ENCODE peak calls at places on chromosomes 12 and 14, in nine cellular contexts. I, G, S, A, Z, R, D, C and E are unnamed samples.

GRCh38 chr12:107774349-107775029 is at the start of gene ASCL4:
- DNase-seq in I (no peak), G (no peak), S (no peak), A (no peak), Z (no peak), R (no peak), D (no peak), C (no peak), E (no peak)

GRCh38 chr14:72638021-72638420 is 255.9 kb downstream of the DPF3 start:
- DNase-seq in I (peak; percentile 84), G (peak; percentile 95), S (no peak), A (no peak), Z (no peak), R (peak; percentile 31), D (peak; percentile 19), C (peak; percentile 79), E (no peak)

GRCh38 chr14:100393362-100393761 is 70.2 kb downstream of the SLC25A47 start:
- DNase-seq in I (no peak), G (no peak), S (no peak), A (no peak), Z (no peak), R (no peak), D (no peak), C (no peak), E (no peak)

GRCh38 chr12:90953956-90954421 is 987 bp downstream of the CCER1 start:
- DNase-seq in I (no peak), G (no peak), S (no peak), A (no peak), Z (no peak), R (no peak), D (no peak), C (no peak), E (peak; percentile 68)

GRCh38 chr12:132327351-132328171 is 1.8 kb downstream of the GALNT9 start:
- DNase-seq in I (no peak), G (peak; percentile 82), S (peak; percentile 20), A (no peak), Z (no peak), R (peak; percentile 45), D (peak; percentile 42), C (peak; percentile 89), E (peak; percentile 22)

GRCh38 chr12:127270193-127270592 is 996.8 kb upstream of the TMEM132C start:
- DNase-seq in I (peak; percentile 77), G (peak; percentile 50), S (no peak), A (no peak), Z (no peak), R (no peak), D (no peak), C (peak; percentile 65), E (no peak)

GRCh38 chr14:100419856-100420255 is 96.7 kb downstream of the SLC25A47 start:
- DNase-seq in I (no peak), G (no peak), S (no peak), A (no peak), Z (peak; percentile 35), R (no peak), D (no peak), C (no peak), E (no peak)

GRCh38 chr12:46378530-46378929 is 6.0 kb upstream of the SLC38A2 start:
- DNase-seq in I (no peak), G (no peak), S (no peak), A (no peak), Z (no peak), R (no peak), D (no peak), C (no peak), E (no peak)

GRCh38 chr14:68172664-68173063 is 353.1 kb downstream of the RAD51B start:
- DNase-seq in I (no peak), G (no peak), S (peak; percentile 25), A (no peak), Z (no peak), R (peak; percentile 31), D (peak; percentile 65), C (no peak), E (no peak)

GRCh38 chr12:57430117-57430930 is 519 bp downstream of the R3HDM2 start:
- DNase-seq in I (no peak), G (peak; percentile 34), S (no peak), A (no peak), Z (no peak), R (peak; percentile 66), D (peak; percentile 50), C (peak; percentile 38), E (peak; percentile 50)

GRCh38 chr12:94534761-94535613 is 75.3 kb upstream of the CEP83 start:
- DNase-seq in I (no peak), G (no peak), S (no peak), A (no peak), Z (no peak), R (no peak), D (no peak), C (no peak), E (no peak)

GRCh38 chr12:127399451-127399850 is 867.5 kb upstream of the TMEM132C start:
- DNase-seq in I (peak; percentile 14), G (no peak), S (no peak), A (no peak), Z (no peak), R (no peak), D (no peak), C (no peak), E (no peak)

GRCh38 chr12:54292931-54293241 is 7.9 kb downstream of the NFE2 start:
- DNase-seq in I (no peak), G (no peak), S (no peak), A (no peak), Z (no peak), R (no peak), D (no peak), C (no peak), E (no peak)

GRCh38 chr12:104738371-104738710 is 219.7 kb downstream of the SLC41A2 start:
- DNase-seq in I (no peak), G (no peak), S (no peak), A (no peak), Z (no peak), R (no peak), D (no peak), C (no peak), E (no peak)

GRCh38 chr12:28378749-28379148 is 188.5 kb downstream of the CCDC91 start:
- DNase-seq in I (no peak), G (peak; percentile 57), S (no peak), A (no peak), Z (no peak), R (no peak), D (no peak), C (no peak), E (no peak)

GRCh38 chr12:50188280-50188781 is 21.2 kb upstream of the CERS5 start:
- DNase-seq in I (no peak), G (peak; percentile 67), S (no peak), A (no peak), Z (no peak), R (no peak), D (no peak), C (no peak), E (no peak)

GRCh38 chr14:62743569-62743968 is 301.7 kb downstream of the KCNH5 start:
- DNase-seq in I (no peak), G (no peak), S (no peak), A (no peak), Z (no peak), R (no peak), D (no peak), C (no peak), E (no peak)

GRCh38 chr12:3313655-3314305 is 177.2 kb upstream of the PRMT8 start:
- DNase-seq in I (no peak), G (peak; percentile 20), S (no peak), A (no peak), Z (no peak), R (peak; percentile 20), D (peak; percentile 52), C (no peak), E (peak; percentile 69)

DNA sequence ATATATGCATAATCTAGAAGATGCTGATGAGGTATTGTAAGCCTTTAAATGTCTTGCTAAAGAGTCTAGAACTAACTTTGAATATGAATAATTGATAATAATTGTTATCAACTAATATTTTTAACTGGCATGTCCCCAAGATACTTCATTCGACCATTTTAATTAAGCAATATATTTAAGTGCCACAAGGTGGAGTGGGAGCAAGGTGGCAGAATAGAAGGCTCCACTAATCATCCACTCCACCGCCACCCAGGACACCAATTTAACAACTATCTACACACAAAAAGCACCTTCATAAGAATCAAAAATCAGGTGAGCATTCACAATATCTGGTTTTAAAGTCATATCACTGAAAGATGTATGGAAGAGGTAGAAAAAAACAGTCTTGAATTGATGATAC is 409.6 kb downstream of the SEC23A start:
- DNase-seq in I (no peak), G (no peak), S (no peak), A (no peak), Z (no peak), R (no peak), D (no peak), C (no peak), E (no peak)
- TF ChIP-seq CTCF in I (no peak), G (no peak), S (no peak), A (no peak), Z (no peak), R (no peak), D (no peak), C (no peak), E (no peak)

DNA sequence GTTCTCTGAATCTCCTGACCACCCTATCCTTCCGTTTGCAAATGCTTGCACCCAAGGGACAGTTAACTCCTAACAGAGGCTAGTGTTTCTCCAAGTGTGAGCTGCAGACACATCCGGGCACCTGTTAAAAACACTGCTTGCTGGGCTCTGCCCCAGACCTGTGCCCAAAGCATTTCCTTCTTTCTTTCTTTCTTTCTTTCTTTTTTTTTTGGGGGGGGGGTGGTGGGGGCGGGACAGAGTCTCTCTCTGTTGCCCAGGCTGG is 42.5 kb downstream of the SPRING1 start:
- DNase-seq in I (no peak), G (no peak), S (no peak), A (no peak), Z (no peak), R (no peak), D (no peak), C (no peak), E (no peak)
- H3K27ac ChIP-seq in I (no peak overlapping the region), G (no peak overlapping the region), S (no peak overlapping the region), A (no peak overlapping the region), Z (no peak overlapping the region), R (no peak overlapping the region), D (no peak overlapping the region), C (no peak overlapping the region), E (no peak overlapping the region)

GRCh38 chr12:25934461-25934860 is 24.0 kb upstream of the RASSF8 start:
- DNase-seq in I (no peak), G (no peak), S (no peak), A (no peak), Z (no peak), R (peak; percentile 37), D (no peak), C (no peak), E (no peak)
- TF ChIP-seq POLR2A in I (no peak), G (no peak), S (no peak), A (no peak), Z (no peak), R (no peak), D (no peak), C (no peak), E (no peak)

DNA sequence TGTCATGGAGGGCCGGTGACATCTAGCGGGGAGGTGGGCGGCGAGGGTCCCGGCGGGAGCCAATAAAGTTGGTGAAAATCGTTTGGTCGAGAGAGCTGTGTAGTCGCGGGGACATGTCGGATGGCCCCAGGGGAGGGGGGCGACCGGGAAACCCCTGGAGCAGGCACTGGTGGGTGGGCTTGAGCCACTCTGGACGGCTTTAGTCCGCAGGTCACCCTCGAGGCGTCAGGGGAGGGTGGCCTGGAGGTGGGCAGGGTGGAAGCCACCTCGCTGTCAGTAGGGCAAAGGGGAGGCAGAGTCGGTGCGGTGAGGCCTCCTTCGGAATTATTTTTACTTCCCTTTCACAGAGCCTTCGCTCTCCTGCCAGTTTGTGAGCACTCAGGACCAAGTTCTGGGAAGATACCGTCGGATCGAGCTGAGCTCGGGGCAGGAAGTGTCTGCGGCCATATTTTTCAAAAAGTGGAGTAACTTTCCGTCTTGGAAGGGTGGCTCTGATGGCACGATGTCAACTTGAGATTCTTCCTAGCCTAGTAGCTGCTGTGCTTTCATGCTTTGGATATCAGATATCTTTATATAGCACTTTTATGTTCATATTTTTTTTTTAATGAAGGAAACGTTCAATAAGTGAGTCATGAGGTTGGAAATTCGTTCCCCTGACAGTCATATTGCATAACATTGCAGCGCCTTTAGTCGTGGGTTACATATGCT is 28.2 kb downstream of the WBP11 start:
- DNase-seq in I (peak; percentile 92), G (peak; percentile 65), S (peak; percentile 52), A (no peak), Z (peak; percentile 75), R (peak; percentile 73), D (peak; percentile 33), C (peak; percentile 44), E (peak; percentile 54)
- TF ChIP-seq CTCF in I (no peak), G (no peak), S (no peak), A (no peak), Z (no peak), R (no peak), D (no peak), C (no peak), E (no peak)